ENCODE peak calls at places on chromosomes 5 and 9, in seven cellular contexts. G is GM03348; K is B cell; W is cerebellar cortex; X is foreskin fibroblast; I is stimulated activated CD8-positive, alpha-beta memory T cell treated with anti-CD3 and anti-CD28 coated beads, Interleukin-2, amount 100 ng/mL, for 1 hour; Y is GOT3. B is an unnamed sample.

GRCh38 chr5:93572101-93572772 is 8.8 kb downstream of the NR2F1-AS1 start:
- DNase-seq in K (peak; percentile 35), W (no peak), X (no peak), G (no peak), Y (no peak), I (no peak), B (no peak)

GRCh38 chr9:109122726-109123621 is 3.2 kb upstream of the TMEM245 start:
- DNase-seq in X (no peak), W (no peak), G (no peak), K (no peak), Y (no peak), I (no peak), B (no peak)

GRCh38 chr5:133544346-133544745 is 68.0 kb downstream of the FSTL4 start:
- DNase-seq in I (no peak), G (no peak), Y (no peak), K (no peak), W (no peak), X (no peak), B (no peak)

GRCh38 chr5:100900796-100901731 is 2.0 kb downstream of the ST8SIA4 start:
- DNase-seq in I (peak; percentile 77), W (no peak), Y (peak; percentile 39), X (peak; percentile 43), G (peak; percentile 41), K (peak; percentile 58), B (peak; percentile 50)

GRCh38 chr9:90201770-90202169 is 440.9 kb downstream of the DIRAS2 start:
- DNase-seq in K (no peak), X (no peak), I (no peak), G (no peak), Y (no peak), W (no peak), B (no peak)

GRCh38 chr5:65892801-65893200 is 33.6 kb upstream of the ERBIN start:
- DNase-seq in Y (no peak), K (no peak), I (no peak), X (no peak), W (no peak), G (no peak), B (no peak)

GRCh38 chr9:120348951-120349429 is 231.0 kb downstream of the CDK5RAP2 start:
- DNase-seq in K (no peak), I (no peak), G (peak; percentile 84), X (peak; percentile 72), Y (no peak), W (peak; percentile 77), B (no peak)

GRCh38 chr5:98997000-98997399 is 68.2 kb upstream of the CHD1 start:
- DNase-seq in W (no peak), K (no peak), X (peak; percentile 65), I (no peak), G (peak; percentile 25), Y (peak; percentile 24), B (no peak)

GRCh38 chr9:126671381-126671831 is 57.7 kb downstream of the LMX1B start:
- DNase-seq in X (peak; percentile 16), I (no peak), G (no peak), W (peak; percentile 88), Y (no peak), K (no peak), B (no peak)

GRCh38 chr5:146088098-146088497 is 17.3 kb downstream of the PLAC8L1 start:
- DNase-seq in X (no peak), G (no peak), I (no peak), Y (no peak), W (no peak), K (no peak), B (no peak)

GRCh38 chr5:9774472-9775079 is 144.4 kb upstream of the TAS2R1 start:
- DNase-seq in K (no peak), G (no peak), Y (no peak), X (peak; percentile 76), W (peak; percentile 44), I (no peak), B (no peak)

GRCh38 chr9:91071185-91071990 is 269.8 kb downstream of the SYK start:
- DNase-seq in W (peak; percentile 43), G (peak; percentile 73), K (no peak), Y (no peak), I (no peak), X (peak; percentile 95), B (no peak)

B was measured in mesothelial cell of epicardium.